ENCODE peak calls at places on chromosomes 7 and 10, in ten cellular contexts. M, Q, X, P, R, C, F, W, L and B are unnamed samples.

GRCh38 chr7:37193775-37194135 is 254.9 kb downstream of the ELMO1 start:
- DNase-seq in M (no peak), Q (no peak), X (no peak), P (no peak), R (no peak), C (no peak), F (no peak), W (no peak), L (no peak), B (no peak)

GRCh38 chr7:96414931-96415292 is 93.0 kb upstream of the SLC25A13 start:
- DNase-seq in M (peak; percentile 30), Q (peak; percentile 27), X (no peak), P (peak; percentile 24), R (peak; percentile 30), C (peak; percentile 72), F (peak; percentile 60), W (no peak), L (no peak), B (peak; percentile 68)

GRCh38 chr7:73978681-73979563 is 49.1 kb upstream of the ELN start:
- DNase-seq in M (no peak), Q (peak; percentile 6), X (peak; percentile 38), P (peak; percentile 83), R (peak; percentile 92), C (peak; percentile 80), F (peak; percentile 81), W (peak; percentile 26), L (peak; percentile 81), B (no peak)

GRCh38 chr7:74449809-74450397 is 3.8 kb upstream of the GTF2IRD1 start:
- DNase-seq in M (peak; percentile 43), Q (peak; percentile 40), X (peak; percentile 48), P (peak; percentile 65), R (peak; percentile 95), C (peak; percentile 75), F (peak; percentile 97), W (peak; percentile 56), L (no peak), B (peak; percentile 74)

GRCh38 chr7:140404565-140405080 is 765 bp downstream of the RAB19 start:
- DNase-seq in M (no peak), Q (no peak), X (no peak), P (no peak), R (no peak), C (peak; percentile 5), F (no peak), W (no peak), L (no peak), B (no peak)

GRCh38 chr7:136957391-136957790 is 88.9 kb downstream of the CHRM2 start:
- DNase-seq in M (peak; percentile 43), Q (peak; percentile 20), X (no peak), P (no peak), R (no peak), C (peak; percentile 88), F (no peak), W (no peak), L (no peak), B (no peak)

GRCh38 chr10:16663472-16663871 is 141.8 kb upstream of the C1QL3 start:
- DNase-seq in M (no peak), Q (no peak), X (peak; percentile 23), P (no peak), R (no peak), C (no peak), F (no peak), W (no peak), L (no peak), B (no peak)

GRCh38 chr10:78973901-78974408 is 94.8 kb upstream of the ZMIZ1 start:
- DNase-seq in M (peak; percentile 56), Q (peak; percentile 40), X (peak; percentile 84), P (no peak), R (peak; percentile 97), C (peak; percentile 100), F (peak; percentile 88), W (peak; percentile 86), L (peak; percentile 89), B (peak; percentile 74)

GRCh38 chr7:44291066-44291732 is 34.2 kb downstream of the CAMK2B start:
- DNase-seq in M (peak; percentile 94), Q (peak; percentile 77), X (peak; percentile 77), P (peak; percentile 62), R (peak; percentile 32), C (peak; percentile 22), F (peak; percentile 29), W (no peak), L (peak; percentile 54), B (peak; percentile 82)

GRCh38 chr10:132140167-132140925 is 46.4 kb upstream of the DPYSL4 start:
- DNase-seq in M (no peak), Q (no peak), X (no peak), P (peak; percentile 6), R (no peak), C (no peak), F (no peak), W (no peak), L (peak; percentile 40), B (no peak)

GRCh38 chr10:77513783-77514331 is 123.8 kb downstream of the KCNMA1 start:
- DNase-seq in M (peak; percentile 91), Q (peak; percentile 79), X (no peak), P (peak; percentile 94), R (peak; percentile 57), C (peak; percentile 100), F (no peak), W (peak; percentile 72), L (peak; percentile 93), B (no peak)

GRCh38 chr7:4703532-4703931 is 21.4 kb downstream of the FOXK1 start:
- DNase-seq in M (no peak), Q (no peak), X (no peak), P (no peak), R (no peak), C (no peak), F (no peak), W (no peak), L (no peak), B (no peak)

GRCh38 chr7:519429-519973 is at the start of gene PDGFA:
- DNase-seq in M (peak; percentile 39), Q (no peak), X (peak; percentile 69), P (peak; percentile 68), R (peak; percentile 89), C (peak; percentile 51), F (no peak), W (no peak), L (peak; percentile 77), B (no peak)

GRCh38 chr7:517848-518629 is 1.6 kb downstream of the PDGFA start:
- DNase-seq in M (peak; percentile 58), Q (peak; percentile 52), X (peak; percentile 72), P (peak; percentile 75), R (peak; percentile 92), C (peak; percentile 42), F (peak; percentile 72), W (peak; percentile 43), L (peak; percentile 86), B (peak; percentile 38)

GRCh38 chr7:520503-521161 is 986 bp upstream of the PDGFA start:
- DNase-seq in M (no peak), Q (no peak), X (no peak), P (no peak), R (peak; percentile 87), C (no peak), F (peak; percentile 77), W (no peak), L (no peak), B (peak; percentile 58)

GRCh38 chr7:519974-520458 is 370 bp upstream of the PDGFA start:
- DNase-seq in M (peak; percentile 36), Q (no peak), X (peak; percentile 70), P (peak; percentile 75), R (peak; percentile 96), C (peak; percentile 57), F (peak; percentile 85), W (peak; percentile 80), L (peak; percentile 81), B (no peak)

DNA sequence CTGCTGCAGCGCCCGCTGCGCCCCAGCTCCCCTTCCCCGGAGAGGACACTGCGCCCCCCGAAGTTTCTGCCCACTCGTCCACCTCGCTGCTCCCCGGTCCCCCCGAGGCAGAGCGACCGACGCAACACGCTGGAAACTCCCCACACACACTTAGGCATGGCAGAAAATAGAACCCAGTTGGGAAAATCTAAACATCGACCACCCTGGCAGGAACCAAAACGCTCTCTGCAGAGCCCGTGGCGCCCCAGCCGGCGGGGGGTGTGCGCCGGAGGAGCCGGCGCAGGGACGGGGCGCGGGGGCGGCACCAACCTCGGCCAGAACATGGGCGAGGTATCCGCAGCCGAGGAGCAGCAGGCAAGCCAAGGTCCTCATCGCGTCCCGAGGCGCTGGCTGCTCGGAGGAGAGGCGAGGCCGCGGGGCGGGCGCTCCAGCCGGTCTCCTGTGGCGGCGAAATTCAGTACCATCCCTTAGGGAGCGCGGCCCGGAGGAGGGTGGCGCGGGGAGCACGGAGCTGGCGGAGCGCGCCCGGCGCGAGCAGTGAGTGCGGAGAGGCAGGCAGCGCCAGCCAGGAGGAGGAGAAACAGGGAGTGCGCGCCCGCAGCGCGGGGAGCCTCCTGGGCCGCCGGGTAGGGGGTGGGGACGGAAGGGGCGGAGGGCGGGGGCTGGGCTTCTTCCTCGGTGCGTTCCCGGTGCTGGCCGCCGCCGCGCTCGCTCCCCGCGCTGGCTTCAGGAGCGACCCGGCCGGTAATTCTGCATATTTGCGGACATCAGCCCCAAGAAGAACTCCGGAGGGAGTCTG is 817 bp downstream of the PDGFA start:
- DNase-seq in M (peak; percentile 71), Q (peak; percentile 51), X (peak; percentile 90), P (peak; percentile 91), R (peak; percentile 90), C (peak; percentile 69), F (peak; percentile 74), W (peak; percentile 76), L (peak; percentile 88), B (peak; percentile 80)
- H3K27me3 ChIP-seq in M (peaks cover 32% of the 10 kb centered on the region), Q (peaks cover 6% of the 10 kb centered on the region), X (peaks cover 36% of the 10 kb centered on the region), P (no peaks in the 10 kb centered on the region), R (peaks cover 44% of the 10 kb centered on the region), C (peaks cover 18% of the 10 kb centered on the region), F (peaks cover 37% of the 10 kb centered on the region), W (peaks cover 35% of the 10 kb centered on the region), L (peaks cover 2% of the 10 kb centered on the region), B (no peaks in the 10 kb centered on the region)

DNA sequence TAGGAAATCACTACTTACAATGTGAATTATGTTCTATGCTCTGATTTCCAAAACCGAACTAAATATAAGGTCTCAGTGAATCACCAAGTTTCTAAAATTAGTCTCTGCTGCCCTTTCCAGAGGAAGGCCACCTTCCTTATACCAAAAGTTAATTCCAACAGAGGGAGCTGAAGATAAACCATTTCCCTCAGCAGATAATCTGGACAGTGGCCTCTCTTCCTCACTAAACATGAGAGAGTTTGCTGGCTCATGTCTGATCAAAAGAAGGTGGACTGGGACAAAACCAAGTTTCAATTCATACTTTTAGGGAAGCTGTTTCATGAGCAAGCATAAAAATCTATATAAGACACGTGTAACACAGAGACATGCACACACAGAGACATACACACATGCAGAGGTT is 6.4 kb downstream of the FEZF1 start:
- DNase-seq in M (no peak), Q (no peak), X (no peak), P (no peak), R (no peak), C (no peak), F (no peak), W (no peak), L (no peak), B (no peak)
- H3K27me3 ChIP-seq in M (peaks cover 31% of the 10 kb centered on the region), Q (peaks cover 61% of the 10 kb centered on the region), X (peaks cover 64% of the 10 kb centered on the region), P (no peaks in the 10 kb centered on the region), R (peaks cover 55% of the 10 kb centered on the region), C (no peaks in the 10 kb centered on the region), F (peaks cover 51% of the 10 kb centered on the region), W (peaks cover 5% of the 10 kb centered on the region), L (peaks cover 22% of the 10 kb centered on the region), B (peaks cover 11% of the 10 kb centered on the region)

GRCh38 chr7:27418544-27418943 is 175.9 kb downstream of the EVX1 start:
- DNase-seq in M (no peak), Q (no peak), X (no peak), P (no peak), R (no peak), C (peak; percentile 7), F (no peak), W (no peak), L (no peak), B (no peak)
- H3K27me3 ChIP-seq in M (peaks cover 6% of the 10 kb centered on the region), Q (no peaks in the 10 kb centered on the region), X (no peaks in the 10 kb centered on the region), P (no peaks in the 10 kb centered on the region), R (no peaks in the 10 kb centered on the region), C (no peaks in the 10 kb centered on the region), F (no peaks in the 10 kb centered on the region), W (no peaks in the 10 kb centered on the region), L (no peaks in the 10 kb centered on the region), B (no peaks in the 10 kb centered on the region)

GRCh38 chr10:129968020-129968861 is 4.2 kb upstream of the EBF3 start:
- DNase-seq in M (no peak), Q (no peak), X (no peak), P (no peak), R (peak; percentile 78), C (no peak), F (no peak), W (no peak), L (peak; percentile 59), B (no peak)
- H3K27me3 ChIP-seq in M (peaks cover 79% of the 10 kb centered on the region), Q (peaks cover 92% of the 10 kb centered on the region), X (peaks cover 87% of the 10 kb centered on the region), P (peaks cover 3% of the 10 kb centered on the region), R (peaks cover 91% of the 10 kb centered on the region), C (peaks cover 75% of the 10 kb centered on the region), F (peaks cover 96% of the 10 kb centered on the region), W (peaks cover 10% of the 10 kb centered on the region), L (peaks cover 8% of the 10 kb centered on the region), B (no peaks in the 10 kb centered on the region)